ENCODE peak calls at places on chromosomes 4 and X, in four cellular contexts. One of them, this sample, is unnamed. For H3K9me3 and H3K27me3, the result is how much of the 10 kb centered on the place peaks cover.

GRCh38 chr4:145909773-145910172 is 28.9 kb downstream of the ZNF827 start:
- ATAC-seq in upper lobe of left lung: peak
- ATAC-seq in GM12878: no peak
- ATAC-seq in body of pancreas: peak
- ATAC-seq in this sample: peak

GRCh38 chr4:82358773-82359324 is 14.9 kb downstream of the HNRNPD start:
- ATAC-seq in upper lobe of left lung: no peak
- ATAC-seq in GM12878: no peak
- ATAC-seq in body of pancreas: no peak
- ATAC-seq in this sample: no peak

GRCh38 chr4:69874507-69874906 is 14.6 kb upstream of the SULT1E1 start:
- ATAC-seq in upper lobe of left lung: no peak
- ATAC-seq in GM12878: no peak
- ATAC-seq in body of pancreas: no peak
- ATAC-seq in this sample: no peak

GRCh38 chr4:26076000-26076587 is 162.1 kb downstream of the SMIM20 start:
- ATAC-seq in upper lobe of left lung: peak
- ATAC-seq in GM12878: peak
- ATAC-seq in body of pancreas: no peak
- ATAC-seq in this sample: peak

GRCh38 chrX:132819885-132820284 is 138.5 kb downstream of the HS6ST2 start:
- ATAC-seq in upper lobe of left lung: no peak
- ATAC-seq in GM12878: no peak
- ATAC-seq in body of pancreas: no peak
- ATAC-seq in this sample: no peak

GRCh38 chr4:11130195-11130975 is 298.3 kb downstream of the HS3ST1 start:
- ATAC-seq in upper lobe of left lung: peak
- ATAC-seq in GM12878: no peak
- ATAC-seq in body of pancreas: no peak
- ATAC-seq in this sample: no peak

GRCh38 chr4:102732678-102733445 is 27.9 kb downstream of the MANBA start:
- ATAC-seq in upper lobe of left lung: no peak
- ATAC-seq in GM12878: no peak
- ATAC-seq in body of pancreas: no peak
- ATAC-seq in this sample: no peak

GRCh38 chrX:140440891-140441290 is 64.0 kb downstream of the SOX3 start:
- ATAC-seq in upper lobe of left lung: no peak
- ATAC-seq in GM12878: no peak
- ATAC-seq in body of pancreas: no peak
- ATAC-seq in this sample: no peak

GRCh38 chrX:52576474-52576873 is 59.6 kb upstream of the XAGE1B start:
- ATAC-seq in upper lobe of left lung: no peak
- ATAC-seq in GM12878: no peak
- ATAC-seq in body of pancreas: no peak
- ATAC-seq in this sample: no peak

GRCh38 chr4:7811536-7812190 is 128.0 kb downstream of the AFAP1 start:
- ATAC-seq in upper lobe of left lung: peak
- ATAC-seq in GM12878: no peak
- ATAC-seq in body of pancreas: peak
- ATAC-seq in this sample: peak

GRCh38 chr4:67871867-67872266 is 11.9 kb downstream of the TMPRSS11D start:
- ATAC-seq in upper lobe of left lung: peak
- ATAC-seq in GM12878: peak
- ATAC-seq in body of pancreas: peak
- ATAC-seq in this sample: no peak

GRCh38 chr4:87657525-87657924 is 7.4 kb downstream of the DMP1 start:
- ATAC-seq in upper lobe of left lung: no peak
- ATAC-seq in GM12878: no peak
- ATAC-seq in body of pancreas: no peak
- ATAC-seq in this sample: no peak

GRCh38 chrX:133417364-133417763 is 2.1 kb upstream of the GPC4 start:
- ATAC-seq in upper lobe of left lung: no peak
- ATAC-seq in GM12878: no peak
- ATAC-seq in body of pancreas: no peak
- ATAC-seq in this sample: no peak

GRCh38 chr4:77217526-77217925 is 60.5 kb downstream of the CCNG2 start:
- ATAC-seq in upper lobe of left lung: no peak
- ATAC-seq in GM12878: no peak
- ATAC-seq in body of pancreas: no peak
- ATAC-seq in this sample: no peak

GRCh38 chrX:74578137-74578536 is 36.3 kb downstream of the RLIM start:
- ATAC-seq in upper lobe of left lung: no peak
- ATAC-seq in GM12878: peak
- ATAC-seq in body of pancreas: no peak
- ATAC-seq in this sample: no peak

GRCh38 chrX:1909419-1910206 is 294.8 kb downstream of the ASMT start:
- ATAC-seq in upper lobe of left lung: no peak
- ATAC-seq in GM12878: no peak
- ATAC-seq in body of pancreas: no peak
- ATAC-seq in this sample: no peak

GRCh38 chrX:10083809-10084208 is 73.0 kb upstream of the CLCN4 start:
- ATAC-seq in upper lobe of left lung: no peak
- ATAC-seq in GM12878: no peak
- ATAC-seq in body of pancreas: no peak
- ATAC-seq in this sample: no peak

GRCh38 chrX:1658083-1658463 is 43.2 kb downstream of the ASMT start:
- ATAC-seq in upper lobe of left lung: no peak
- ATAC-seq in GM12878: peak
- ATAC-seq in body of pancreas: no peak
- ATAC-seq in this sample: no peak

GRCh38 chr4:137193564-137193963 is 338.7 kb downstream of the PCDH18 start:
- ATAC-seq in upper lobe of left lung: no peak
- ATAC-seq in GM12878: no peak
- ATAC-seq in body of pancreas: no peak
- ATAC-seq in this sample: no peak

GRCh38 chr4:168854216-168854921 is 155.7 kb downstream of the CBR4 start:
- ATAC-seq in upper lobe of left lung: peak
- ATAC-seq in GM12878: no peak
- ATAC-seq in body of pancreas: peak
- ATAC-seq in this sample: peak

GRCh38 chr4:174631901-174632758 is 109.8 kb upstream of the HPGD start:
- ATAC-seq in upper lobe of left lung: peak
- ATAC-seq in GM12878: peak
- ATAC-seq in body of pancreas: peak
- ATAC-seq in this sample: no peak

GRCh38 chr4:185683222-185683621 is 128.8 kb downstream of the SORBS2 start:
- ATAC-seq in upper lobe of left lung: no peak
- ATAC-seq in GM12878: no peak
- ATAC-seq in body of pancreas: no peak
- ATAC-seq in this sample: no peak

GRCh38 chrX:1727531-1728027 is 112.7 kb downstream of the ASMT start:
- ATAC-seq in upper lobe of left lung: no peak
- ATAC-seq in GM12878: no peak
- ATAC-seq in body of pancreas: no peak
- ATAC-seq in this sample: no peak

GRCh38 chrX:42098897-42099296 is 175.5 kb upstream of the CASK start:
- ATAC-seq in upper lobe of left lung: no peak
- ATAC-seq in GM12878: no peak
- ATAC-seq in body of pancreas: no peak
- ATAC-seq in this sample: no peak

GRCh38 chr4:46445689-46446339 is 55.9 kb upstream of the GABRA2 start:
- ATAC-seq in upper lobe of left lung: no peak
- ATAC-seq in GM12878: no peak
- ATAC-seq in body of pancreas: no peak
- ATAC-seq in this sample: no peak

GRCh38 chr4:88681209-88681608 is 16.4 kb downstream of the NAP1L5 start:
- ATAC-seq in upper lobe of left lung: no peak
- ATAC-seq in GM12878: no peak
- ATAC-seq in body of pancreas: no peak
- ATAC-seq in this sample: no peak

GRCh38 chr4:2484993-2485392 is 16.1 kb downstream of the RNF4 start:
- ATAC-seq in upper lobe of left lung: peak
- ATAC-seq in GM12878: peak
- ATAC-seq in body of pancreas: peak
- ATAC-seq in this sample: peak

GRCh38 chr4:145195167-145195952 is 15.0 kb upstream of the OTUD4 start:
- ATAC-seq in upper lobe of left lung: no peak
- ATAC-seq in GM12878: peak
- ATAC-seq in body of pancreas: peak
- ATAC-seq in this sample: no peak

GRCh38 chr4:127558489-127559407 is 74.0 kb upstream of the INTU start:
- ATAC-seq in upper lobe of left lung: peak
- ATAC-seq in GM12878: no peak
- ATAC-seq in body of pancreas: no peak
- ATAC-seq in this sample: peak

GRCh38 chrX:38008658-38009057 is 2.3 kb downstream of the SYTL5 start:
- ATAC-seq in upper lobe of left lung: no peak
- ATAC-seq in GM12878: no peak
- ATAC-seq in body of pancreas: no peak
- ATAC-seq in this sample: no peak

GRCh38 chr4:30929649-30930048 is 209.5 kb downstream of the PCDH7 start:
- ATAC-seq in upper lobe of left lung: no peak
- ATAC-seq in GM12878: no peak
- ATAC-seq in body of pancreas: no peak
- ATAC-seq in this sample: no peak

GRCh38 chr4:188822698-188823097 is 683.5 kb downstream of the TRIML1 start:
- ATAC-seq in upper lobe of left lung: no peak
- ATAC-seq in GM12878: no peak
- ATAC-seq in body of pancreas: no peak
- ATAC-seq in this sample: no peak

GRCh38 chrX:10038585-10038984 is 71.4 kb downstream of the CLDN34 start:
- ATAC-seq in upper lobe of left lung: no peak
- ATAC-seq in GM12878: no peak
- ATAC-seq in body of pancreas: no peak
- ATAC-seq in this sample: no peak

GRCh38 chrX:22603060-22603459 is 330.3 kb downstream of the CBLL2 start:
- ATAC-seq in upper lobe of left lung: no peak
- ATAC-seq in GM12878: no peak
- ATAC-seq in body of pancreas: peak
- ATAC-seq in this sample: no peak

GRCh38 chrX:13901354-13901753 is 84.5 kb upstream of the GPM6B start:
- ATAC-seq in upper lobe of left lung: no peak
- ATAC-seq in GM12878: no peak
- ATAC-seq in body of pancreas: no peak
- ATAC-seq in this sample: no peak

GRCh38 chrX:97401154-97401553 is 517.4 kb downstream of the RPA4 start:
- ATAC-seq in upper lobe of left lung: no peak
- ATAC-seq in GM12878: peak
- ATAC-seq in body of pancreas: no peak
- ATAC-seq in this sample: no peak

GRCh38 chrX:47413179-47413594 is 42.8 kb downstream of the ZNF157 start:
- ATAC-seq in upper lobe of left lung: no peak
- ATAC-seq in GM12878: no peak
- ATAC-seq in body of pancreas: no peak
- ATAC-seq in this sample: no peak
- H3K9me3 ChIP-seq in upper lobe of left lung: under half
- H3K9me3 ChIP-seq in GM12878: under half
- H3K9me3 ChIP-seq in body of pancreas: under half
- H3K9me3 ChIP-seq in this sample: under half

GRCh38 chrX:23785564-23785963 is 2.6 kb downstream of the SAT1 start:
- ATAC-seq in upper lobe of left lung: no peak
- ATAC-seq in GM12878: no peak
- ATAC-seq in body of pancreas: no peak
- ATAC-seq in this sample: no peak

GRCh38 chrX:23788521-23788920 is 5.5 kb downstream of the SAT1 start:
- ATAC-seq in upper lobe of left lung: no peak
- ATAC-seq in GM12878: peak
- ATAC-seq in body of pancreas: no peak
- ATAC-seq in this sample: no peak

GRCh38 chrX:23784487-23785301 is 1.7 kb downstream of the SAT1 start:
- ATAC-seq in upper lobe of left lung: peak
- ATAC-seq in GM12878: peak
- ATAC-seq in body of pancreas: no peak
- ATAC-seq in this sample: peak

GRCh38 chrX:23787745-23788118 is 4.8 kb downstream of the SAT1 start:
- ATAC-seq in upper lobe of left lung: no peak
- ATAC-seq in GM12878: no peak
- ATAC-seq in body of pancreas: no peak
- ATAC-seq in this sample: no peak

DNA sequence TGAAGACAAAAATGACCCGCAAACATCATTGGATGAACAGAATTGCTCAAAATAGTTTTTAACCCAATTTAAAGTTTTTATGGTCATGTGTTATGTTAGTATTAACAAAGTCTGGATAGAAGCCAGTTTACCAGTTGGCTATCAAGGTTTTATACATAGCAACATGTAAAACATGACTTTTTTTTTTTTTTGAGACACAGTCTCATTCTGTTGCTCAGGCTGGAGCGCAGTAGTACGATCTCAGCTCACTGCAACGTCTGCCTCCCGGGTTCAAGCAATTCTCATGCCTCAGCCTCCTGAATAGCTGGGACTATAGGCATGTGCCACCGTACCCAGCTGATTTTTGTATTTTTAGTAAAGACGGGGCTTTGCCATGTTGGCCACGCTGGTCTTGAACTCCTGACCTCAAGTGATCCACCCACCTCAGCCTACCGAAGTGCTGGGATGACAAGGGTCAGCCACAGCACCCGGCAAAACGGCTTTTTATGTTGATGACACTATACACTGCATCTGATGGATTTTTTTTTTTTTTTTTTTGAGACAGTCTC is 3.4 kb downstream of the SAT1 start:
- ATAC-seq in upper lobe of left lung: no peak
- ATAC-seq in GM12878: no peak
- ATAC-seq in body of pancreas: no peak
- ATAC-seq in this sample: no peak
- TF ChIP-seq POLR2A in upper lobe of left lung: peak
- TF ChIP-seq POLR2A in GM12878: no peak
- TF ChIP-seq POLR2A in body of pancreas: peak
- TF ChIP-seq POLR2A in this sample: no peak

GRCh38 chrX:72297953-72298730 is 7.6 kb downstream of the CITED1 start:
- ATAC-seq in upper lobe of left lung: no peak
- ATAC-seq in GM12878: peak
- ATAC-seq in body of pancreas: peak
- ATAC-seq in this sample: no peak
- H3K27me3 ChIP-seq in upper lobe of left lung: under half
- H3K27me3 ChIP-seq in GM12878: under half
- H3K27me3 ChIP-seq in body of pancreas: under half
- H3K27me3 ChIP-seq in this sample: under half

GRCh38 chr4:24969486-24969885 is 56.6 kb upstream of the CCDC149 start:
- ATAC-seq in upper lobe of left lung: no peak
- ATAC-seq in GM12878: no peak
- ATAC-seq in body of pancreas: no peak
- ATAC-seq in this sample: no peak

GRCh38 chr4:24971192-24971591 is 58.4 kb upstream of the CCDC149 start:
- ATAC-seq in upper lobe of left lung: no peak
- ATAC-seq in GM12878: no peak
- ATAC-seq in body of pancreas: peak
- ATAC-seq in this sample: peak

GRCh38 chr4:24970635-24971034 is 57.8 kb upstream of the CCDC149 start:
- ATAC-seq in upper lobe of left lung: no peak
- ATAC-seq in GM12878: no peak
- ATAC-seq in body of pancreas: no peak
- ATAC-seq in this sample: no peak

GRCh38 chr4:24968992-24969391 is 56.1 kb upstream of the CCDC149 start:
- ATAC-seq in upper lobe of left lung: no peak
- ATAC-seq in GM12878: no peak
- ATAC-seq in body of pancreas: no peak
- ATAC-seq in this sample: no peak

DNA sequence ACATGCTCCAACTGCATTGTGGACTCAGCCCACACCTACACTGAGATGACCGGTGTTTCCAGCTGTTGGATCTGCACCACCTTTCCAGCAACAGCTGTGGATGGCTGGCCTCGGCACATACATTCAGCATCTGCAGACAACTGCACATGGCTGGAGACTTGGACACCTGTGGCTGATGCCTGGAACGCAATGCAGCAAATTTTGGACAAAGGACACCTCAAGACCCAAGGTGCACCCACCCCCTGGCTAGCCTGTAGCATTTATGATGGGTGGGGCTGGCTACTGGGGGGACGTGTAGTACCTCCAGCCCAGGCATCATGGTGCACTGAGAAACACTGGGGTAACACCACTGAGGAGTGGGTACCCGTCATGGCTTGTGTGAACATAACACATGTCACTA is 57.3 kb upstream of the CCDC149 start:
- ATAC-seq in upper lobe of left lung: no peak
- ATAC-seq in GM12878: no peak
- ATAC-seq in body of pancreas: no peak
- ATAC-seq in this sample: no peak
- H3K9me3 ChIP-seq in upper lobe of left lung: under half
- H3K9me3 ChIP-seq in GM12878: under half
- H3K9me3 ChIP-seq in body of pancreas: under half
- H3K9me3 ChIP-seq in this sample: under half